ENCODE peak calls at places on chromosome 19, in ten cellular contexts. D is upper lobe of right lung, V is endothelial cell of umbilical vein, J is right lobe of liver, L is H9, W is lower lobe of right lung, C is neural progenitor cell, H is PC-9, Z is A549, Q is Karpas-422. T is an unnamed sample. For H3K4me1, the result is how much of the 10 kb centered on the place peaks cover.

GRCh38 chr19:10751109-10751972 is 33.5 kb downstream of the DNM2 start:
- DNase-seq in D (peak), V (peak), J (no peak), L (no peak), W (peak), C (no peak), H (no peak), Z (no peak), Q (no peak), T (no peak)

GRCh38 chr19:4878491-4878968 is 11.1 kb upstream of the PLIN3 start:
- DNase-seq in D (no peak), V (no peak), J (no peak), L (peak), W (no peak), C (peak), H (no peak), Z (no peak), Q (no peak), T (no peak)

GRCh38 chr19:41325947-41326706 is 16.2 kb downstream of the CCDC97 start:
- DNase-seq in D (no peak), V (peak), J (no peak), L (no peak), W (no peak), C (no peak), H (no peak), Z (no peak), Q (no peak), T (peak)

GRCh38 chr19:40136818-40137217 is 46.1 kb upstream of the ZNF780A start:
- DNase-seq in D (no peak), V (no peak), J (no peak), L (no peak), W (no peak), C (no peak), H (no peak), Z (no peak), Q (no peak), T (no peak)

GRCh38 chr19:46882034-46882433 is 21.2 kb downstream of the ARHGAP35 start:
- DNase-seq in D (no peak), V (no peak), J (no peak), L (no peak), W (no peak), C (no peak), H (no peak), Z (no peak), Q (no peak), T (no peak)

GRCh38 chr19:15304140-15304705 is 28.1 kb downstream of the BRD4 start:
- DNase-seq in D (peak), V (no peak), J (no peak), L (no peak), W (no peak), C (no peak), H (no peak), Z (peak), Q (no peak), T (no peak)

GRCh38 chr19:41341669-41342490 is 11.8 kb downstream of the TGFB1 start:
- DNase-seq in D (peak), V (no peak), J (no peak), L (peak), W (no peak), C (no peak), H (no peak), Z (no peak), Q (no peak), T (peak)

GRCh38 chr19:5679289-5680082 is 830 bp downstream of the MICOS13 start:
- DNase-seq in D (no peak), V (no peak), J (no peak), L (peak), W (peak), C (no peak), H (no peak), Z (no peak), Q (no peak), T (no peak)

GRCh38 chr19:3692141-3693029 is 7.9 kb downstream of the PIP5K1C start:
- DNase-seq in D (no peak), V (no peak), J (no peak), L (no peak), W (no peak), C (no peak), H (no peak), Z (no peak), Q (peak), T (peak)

GRCh38 chr19:45492627-45493470 is 4.0 kb downstream of the RTN2 start:
- DNase-seq in D (peak), V (peak), J (no peak), L (peak), W (no peak), C (peak), H (peak), Z (peak), Q (no peak), T (no peak)

GRCh38 chr19:5801796-5802616 is 2.9 kb upstream of the NRTN start:
- DNase-seq in D (no peak), V (no peak), J (no peak), L (peak), W (no peak), C (peak), H (no peak), Z (peak), Q (no peak), T (no peak)

GRCh38 chr19:41411682-41412265 is 14.2 kb downstream of the BCKDHA start:
- DNase-seq in D (no peak), V (no peak), J (no peak), L (no peak), W (no peak), C (no peak), H (no peak), Z (no peak), Q (no peak), T (no peak)

GRCh38 chr19:39506944-39507714 is 7.8 kb upstream of the SELENOV start:
- DNase-seq in D (no peak), V (peak), J (no peak), L (peak), W (no peak), C (peak), H (no peak), Z (peak), Q (peak), T (peak)

GRCh38 chr19:33868821-33869412 is 72.2 kb downstream of the KCTD15 start:
- DNase-seq in D (no peak), V (peak), J (no peak), L (peak), W (no peak), C (peak), H (no peak), Z (no peak), Q (no peak), T (no peak)

GRCh38 chr19:741506-742131 is 9.3 kb upstream of the MISP start:
- DNase-seq in D (no peak), V (no peak), J (peak), L (peak), W (no peak), C (peak), H (no peak), Z (peak), Q (peak), T (no peak)

GRCh38 chr19:48390188-48391099 is 907 bp downstream of the KDELR1 start:
- DNase-seq in D (peak), V (peak), J (peak), L (peak), W (peak), C (peak), H (no peak), Z (peak), Q (peak), T (peak)
- H3K4me1 ChIP-seq in D (under half), V (under half), J (under half), L (under half), W (under half), C (under half), H (under half), Z (under half), Q (under half), T (under half)

GRCh38 chr19:18647807-18648206 is 11.0 kb downstream of the KLHL26 start:
- DNase-seq in D (no peak), V (no peak), J (no peak), L (no peak), W (no peak), C (no peak), H (no peak), Z (no peak), Q (no peak), T (no peak)
- H3K4me1 ChIP-seq in D (under half), V (under half), J (under half), L (under half), W (under half), C (under half), H (under half), Z (under half), Q (under half), T (under half)

DNA sequence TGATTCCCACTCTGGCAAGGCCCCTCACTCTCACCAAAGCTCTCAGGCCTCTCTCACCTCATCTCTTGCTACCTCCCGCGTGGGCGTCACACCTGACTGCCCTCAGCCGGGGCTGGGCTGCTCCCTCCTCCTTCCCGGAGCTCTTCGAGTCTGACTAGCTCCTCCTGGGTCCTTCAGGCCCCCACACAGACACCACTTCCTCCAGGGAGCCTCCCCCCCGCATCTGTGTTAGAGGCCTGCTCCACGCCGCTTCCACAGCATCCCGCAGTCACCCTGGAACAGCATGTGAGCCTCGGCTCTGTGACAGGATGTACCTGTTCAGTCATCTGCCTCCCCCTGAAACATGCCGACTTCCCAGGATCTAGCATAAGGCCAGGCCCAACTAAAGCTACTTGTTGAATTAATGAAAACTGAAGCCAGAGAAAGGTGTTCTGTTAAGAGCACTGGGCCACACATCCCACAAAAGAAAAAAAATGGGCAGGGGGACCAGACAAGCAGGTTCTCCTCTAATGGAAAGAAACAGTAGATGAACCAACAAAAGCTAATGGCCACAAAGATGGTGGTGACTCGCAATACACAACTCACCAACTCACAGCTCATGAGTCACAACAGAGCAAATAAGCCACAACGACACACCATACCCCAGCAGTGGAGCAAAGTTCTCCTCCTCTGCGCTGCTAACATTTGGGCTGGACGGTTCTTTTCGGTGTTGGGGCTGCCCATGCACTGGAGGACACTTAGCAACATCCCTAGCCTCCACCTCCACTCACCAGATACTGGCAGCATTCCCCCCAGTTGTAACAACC is 3.0 kb downstream of the PPP6R1 start:
- DNase-seq in D (no peak), V (no peak), J (no peak), L (no peak), W (no peak), C (no peak), H (peak), Z (peak), Q (peak), T (peak)
- H3K4me1 ChIP-seq in D (under half), V (half or more), J (under half), L (under half), W (half or more), C (under half), H (half or more), Z (under half), Q (half or more), T (half or more)

GRCh38 chr19:2354670-2355069 is 5.4 kb upstream of the TMPRSS9 start:
- DNase-seq in D (no peak), V (no peak), J (no peak), L (no peak), W (no peak), C (no peak), H (no peak), Z (no peak), Q (no peak), T (no peak)
- H3K4me1 ChIP-seq in D (under half), V (under half), J (under half), L (under half), W (under half), C (under half), H (under half), Z (under half), Q (under half), T (under half)